ENCODE peak calls at places on chromosomes 11 and 22, in five cellular contexts. One of them, this sample, is unnamed. For H3K27me3, the result is how much of the 10 kb centered on the place peaks cover.

GRCh38 chr11:119361056-119361787 is 14.7 kb upstream of the MFRP start:
- DNase-seq in heart right ventricle: peak
- DNase-seq in GM06990: peak
- DNase-seq in PC-3: peak
- DNase-seq in tibial artery: peak
- DNase-seq in this sample: peak

GRCh38 chr22:16955081-16955480 is 52.9 kb downstream of the GAB4 start:
- DNase-seq in heart right ventricle: no peak
- DNase-seq in GM06990: no peak
- DNase-seq in PC-3: no peak
- DNase-seq in tibial artery: no peak
- DNase-seq in this sample: no peak

GRCh38 chr11:123164732-123165450 is 30.2 kb downstream of the CLMP start:
- DNase-seq in heart right ventricle: no peak
- DNase-seq in GM06990: no peak
- DNase-seq in PC-3: no peak
- DNase-seq in tibial artery: no peak
- DNase-seq in this sample: no peak

GRCh38 chr11:114284021-114284420 is 12.2 kb upstream of the NNMT start:
- DNase-seq in heart right ventricle: no peak
- DNase-seq in GM06990: no peak
- DNase-seq in PC-3: no peak
- DNase-seq in tibial artery: no peak
- DNase-seq in this sample: no peak

GRCh38 chr11:88709567-88709966 is 356.2 kb downstream of the GRM5 start:
- DNase-seq in heart right ventricle: no peak
- DNase-seq in GM06990: no peak
- DNase-seq in PC-3: peak
- DNase-seq in tibial artery: no peak
- DNase-seq in this sample: no peak

GRCh38 chr11:17933710-17934109 is 79.1 kb downstream of the SERGEF start:
- DNase-seq in heart right ventricle: no peak
- DNase-seq in GM06990: no peak
- DNase-seq in PC-3: no peak
- DNase-seq in tibial artery: no peak
- DNase-seq in this sample: no peak

GRCh38 chr11:32005786-32006406 is 85.0 kb upstream of the RCN1 start:
- DNase-seq in heart right ventricle: no peak
- DNase-seq in GM06990: no peak
- DNase-seq in PC-3: peak
- DNase-seq in tibial artery: no peak
- DNase-seq in this sample: peak

GRCh38 chr11:10289765-10290420 is 4.1 kb downstream of the SBF2 start:
- DNase-seq in heart right ventricle: no peak
- DNase-seq in GM06990: no peak
- DNase-seq in PC-3: no peak
- DNase-seq in tibial artery: no peak
- DNase-seq in this sample: no peak

GRCh38 chr11:13861411-13861810 is 101.1 kb upstream of the SPON1 start:
- DNase-seq in heart right ventricle: no peak
- DNase-seq in GM06990: no peak
- DNase-seq in PC-3: no peak
- DNase-seq in tibial artery: no peak
- DNase-seq in this sample: no peak

GRCh38 chr11:118911113-118911879 is 14.4 kb downstream of the BCL9L start:
- DNase-seq in heart right ventricle: no peak
- DNase-seq in GM06990: no peak
- DNase-seq in PC-3: peak
- DNase-seq in tibial artery: no peak
- DNase-seq in this sample: no peak

GRCh38 chr22:19579880-19580279 is 55.7 kb upstream of the CLDN5 start:
- DNase-seq in heart right ventricle: peak
- DNase-seq in GM06990: no peak
- DNase-seq in PC-3: peak
- DNase-seq in tibial artery: no peak
- DNase-seq in this sample: no peak

GRCh38 chr22:29309332-29310064 is 3.0 kb downstream of the GAS2L1 start:
- DNase-seq in heart right ventricle: peak
- DNase-seq in GM06990: no peak
- DNase-seq in PC-3: peak
- DNase-seq in tibial artery: peak
- DNase-seq in this sample: no peak

GRCh38 chr11:5234390-5234834 is at the start of gene HBD:
- DNase-seq in heart right ventricle: no peak
- DNase-seq in GM06990: no peak
- DNase-seq in PC-3: no peak
- DNase-seq in tibial artery: no peak
- DNase-seq in this sample: no peak

GRCh38 chr11:75474240-75474639 is 41.2 kb upstream of the KLHL35 start:
- DNase-seq in heart right ventricle: no peak
- DNase-seq in GM06990: peak
- DNase-seq in PC-3: no peak
- DNase-seq in tibial artery: no peak
- DNase-seq in this sample: no peak

GRCh38 chr11:13473013-13473722 is 10.1 kb upstream of the BTBD10 start:
- DNase-seq in heart right ventricle: no peak
- DNase-seq in GM06990: no peak
- DNase-seq in PC-3: no peak
- DNase-seq in tibial artery: no peak
- DNase-seq in this sample: no peak

GRCh38 chr11:12692238-12693074 is 18.2 kb downstream of the TEAD1 start:
- DNase-seq in heart right ventricle: peak
- DNase-seq in GM06990: no peak
- DNase-seq in PC-3: peak
- DNase-seq in tibial artery: peak
- DNase-seq in this sample: peak

GRCh38 chr22:25403284-25403606 is 161.2 kb upstream of the GRK3 start:
- DNase-seq in heart right ventricle: no peak
- DNase-seq in GM06990: no peak
- DNase-seq in PC-3: no peak
- DNase-seq in tibial artery: no peak
- DNase-seq in this sample: no peak

GRCh38 chr22:50184004-50184461 is 1.7 kb upstream of the TRABD start:
- DNase-seq in heart right ventricle: peak
- DNase-seq in GM06990: peak
- DNase-seq in PC-3: peak
- DNase-seq in tibial artery: peak
- DNase-seq in this sample: no peak

GRCh38 chr11:75423721-75424120 is 9.3 kb downstream of the KLHL35 start:
- DNase-seq in heart right ventricle: no peak
- DNase-seq in GM06990: no peak
- DNase-seq in PC-3: no peak
- DNase-seq in tibial artery: no peak
- DNase-seq in this sample: no peak

GRCh38 chr11:9566561-9567063 is 6.9 kb upstream of the WEE1 start:
- DNase-seq in heart right ventricle: no peak
- DNase-seq in GM06990: no peak
- DNase-seq in PC-3: no peak
- DNase-seq in tibial artery: no peak
- DNase-seq in this sample: no peak

GRCh38 chr22:49183826-49184216 is 643.9 kb downstream of the BRD1 start:
- DNase-seq in heart right ventricle: no peak
- DNase-seq in GM06990: no peak
- DNase-seq in PC-3: no peak
- DNase-seq in tibial artery: no peak
- DNase-seq in this sample: no peak

GRCh38 chr11:95414217-95414616 is 183.2 kb upstream of the SESN3 start:
- DNase-seq in heart right ventricle: no peak
- DNase-seq in GM06990: no peak
- DNase-seq in PC-3: no peak
- DNase-seq in tibial artery: no peak
- DNase-seq in this sample: no peak

GRCh38 chr11:20672575-20672974 is 3.2 kb downstream of the NELL1 start:
- DNase-seq in heart right ventricle: no peak
- DNase-seq in GM06990: no peak
- DNase-seq in PC-3: peak
- DNase-seq in tibial artery: no peak
- DNase-seq in this sample: no peak

GRCh38 chr11:117876341-117877119 is at the start of gene FXYD6:
- DNase-seq in heart right ventricle: peak
- DNase-seq in GM06990: no peak
- DNase-seq in PC-3: no peak
- DNase-seq in tibial artery: no peak
- DNase-seq in this sample: no peak

GRCh38 chr11:124837491-124837856 is 27.8 kb upstream of the ROBO3 start:
- DNase-seq in heart right ventricle: no peak
- DNase-seq in GM06990: no peak
- DNase-seq in PC-3: peak
- DNase-seq in tibial artery: no peak
- DNase-seq in this sample: peak

GRCh38 chr22:41242396-41243117 is 1.8 kb upstream of the CHADL start:
- DNase-seq in heart right ventricle: no peak
- DNase-seq in GM06990: no peak
- DNase-seq in PC-3: no peak
- DNase-seq in tibial artery: no peak
- DNase-seq in this sample: no peak

GRCh38 chr11:131465746-131466145 is 95.3 kb downstream of the NTM start:
- DNase-seq in heart right ventricle: no peak
- DNase-seq in GM06990: no peak
- DNase-seq in PC-3: no peak
- DNase-seq in tibial artery: no peak
- DNase-seq in this sample: no peak

GRCh38 chr22:22759889-22760546 is 115.6 kb downstream of the GGTLC2 start:
- DNase-seq in heart right ventricle: no peak
- DNase-seq in GM06990: no peak
- DNase-seq in PC-3: no peak
- DNase-seq in tibial artery: no peak
- DNase-seq in this sample: no peak

GRCh38 chr11:70271635-70271953 is 1.1 kb downstream of the PPFIA1 start:
- DNase-seq in heart right ventricle: no peak
- DNase-seq in GM06990: no peak
- DNase-seq in PC-3: no peak
- DNase-seq in tibial artery: no peak
- DNase-seq in this sample: no peak

GRCh38 chr11:121839821-121840220 is 276.2 kb downstream of the BLID start:
- DNase-seq in heart right ventricle: no peak
- DNase-seq in GM06990: no peak
- DNase-seq in PC-3: no peak
- DNase-seq in tibial artery: no peak
- DNase-seq in this sample: no peak

GRCh38 chr11:44133335-44133946 is 38.0 kb downstream of the EXT2 start:
- DNase-seq in heart right ventricle: no peak
- DNase-seq in GM06990: no peak
- DNase-seq in PC-3: peak
- DNase-seq in tibial artery: no peak
- DNase-seq in this sample: no peak

GRCh38 chr11:43278302-43278956 is 33.4 kb upstream of the API5 start:
- DNase-seq in heart right ventricle: no peak
- DNase-seq in GM06990: no peak
- DNase-seq in PC-3: peak
- DNase-seq in tibial artery: no peak
- DNase-seq in this sample: no peak

GRCh38 chr11:73393479-73394415 is 17.5 kb downstream of the RELT start:
- DNase-seq in heart right ventricle: peak
- DNase-seq in GM06990: no peak
- DNase-seq in PC-3: peak
- DNase-seq in tibial artery: peak
- DNase-seq in this sample: peak

GRCh38 chr22:31291716-31292644 is at the start of gene PIK3IP1:
- DNase-seq in heart right ventricle: peak
- DNase-seq in GM06990: peak
- DNase-seq in PC-3: peak
- DNase-seq in tibial artery: peak
- DNase-seq in this sample: peak

GRCh38 chr22:31288496-31289235 is 3.6 kb downstream of the PIK3IP1 start:
- DNase-seq in heart right ventricle: no peak
- DNase-seq in GM06990: no peak
- DNase-seq in PC-3: no peak
- DNase-seq in tibial artery: no peak
- DNase-seq in this sample: no peak

GRCh38 chr22:31289335-31289734 is 3.0 kb downstream of the PIK3IP1 start:
- DNase-seq in heart right ventricle: no peak
- DNase-seq in GM06990: no peak
- DNase-seq in PC-3: no peak
- DNase-seq in tibial artery: no peak
- DNase-seq in this sample: no peak

GRCh38 chr22:31291403-31291715 is 929 bp downstream of the PIK3IP1 start:
- DNase-seq in heart right ventricle: no peak
- DNase-seq in GM06990: no peak
- DNase-seq in PC-3: no peak
- DNase-seq in tibial artery: no peak
- DNase-seq in this sample: no peak

GRCh38 chr22:31290494-31291402 is 1.5 kb downstream of the PIK3IP1 start:
- DNase-seq in heart right ventricle: peak
- DNase-seq in GM06990: peak
- DNase-seq in PC-3: peak
- DNase-seq in tibial artery: peak
- DNase-seq in this sample: peak
- H3K4me3 ChIP-seq in heart right ventricle: peak
- H3K4me3 ChIP-seq in GM06990: peak
- H3K4me3 ChIP-seq in PC-3: peak
- H3K4me3 ChIP-seq in tibial artery: peak
- H3K4me3 ChIP-seq in this sample: peak

GRCh38 chr11:64742940-64743590 is 877 bp downstream of the RASGRP2 start:
- DNase-seq in heart right ventricle: peak
- DNase-seq in GM06990: peak
- DNase-seq in PC-3: peak
- DNase-seq in tibial artery: peak
- DNase-seq in this sample: no peak
- H3K27me3 ChIP-seq in heart right ventricle: under half
- H3K27me3 ChIP-seq in GM06990: under half
- H3K27me3 ChIP-seq in PC-3: under half
- H3K27me3 ChIP-seq in tibial artery: under half
- H3K27me3 ChIP-seq in this sample: half or more

DNA sequence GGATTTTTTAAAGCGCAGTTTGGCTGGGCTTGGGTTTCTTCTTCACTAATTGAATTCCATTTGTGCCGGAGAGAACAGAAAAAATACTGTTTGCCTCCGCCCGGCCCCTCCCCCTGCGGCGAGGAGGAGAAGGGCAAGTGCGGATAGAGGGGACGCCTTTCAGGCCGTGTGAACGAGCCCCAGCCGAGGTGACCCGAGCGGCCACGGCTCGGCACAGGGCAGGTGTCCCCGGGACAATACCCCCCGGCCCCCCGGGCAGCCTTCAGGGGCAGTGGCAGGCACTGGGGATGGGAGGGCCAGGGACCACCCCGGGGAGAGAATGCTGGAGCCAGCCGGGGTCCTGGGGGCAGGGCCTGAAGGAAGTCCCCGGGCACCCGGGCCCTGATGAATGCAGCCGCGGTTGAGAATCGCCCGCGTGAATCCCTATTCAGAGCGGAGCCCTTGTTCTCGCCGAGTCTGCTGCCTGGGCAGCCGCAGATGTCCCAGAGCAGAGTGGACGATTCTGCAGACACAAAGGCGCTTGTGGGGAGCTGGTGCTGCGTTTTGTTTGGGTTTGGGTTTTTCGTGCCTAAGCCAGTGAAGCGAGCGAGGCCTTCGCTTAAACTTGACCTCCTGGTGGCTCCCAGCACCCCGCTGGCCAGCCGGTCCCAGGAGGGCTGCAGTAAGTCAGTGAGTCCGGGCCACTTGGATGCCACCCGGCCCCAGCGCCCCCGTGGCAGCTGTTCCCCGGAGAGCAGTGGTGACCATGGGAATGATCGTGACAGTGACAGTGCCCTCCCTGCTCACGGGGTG is 96.0 kb downstream of the WNT7B start:
- DNase-seq in heart right ventricle: no peak
- DNase-seq in GM06990: no peak
- DNase-seq in PC-3: no peak
- DNase-seq in tibial artery: no peak
- DNase-seq in this sample: no peak
- TF ChIP-seq CTCF in heart right ventricle: no peak
- TF ChIP-seq CTCF in GM06990: no peak
- TF ChIP-seq CTCF in PC-3: no peak
- TF ChIP-seq CTCF in tibial artery: no peak
- TF ChIP-seq CTCF in this sample: no peak

GRCh38 chr11:68270334-68271022 is 1.3 kb downstream of the C11orf24 start:
- DNase-seq in heart right ventricle: no peak
- DNase-seq in GM06990: no peak
- DNase-seq in PC-3: peak
- DNase-seq in tibial artery: no peak
- DNase-seq in this sample: no peak
- H3K4me3 ChIP-seq in heart right ventricle: peak
- H3K4me3 ChIP-seq in GM06990: peak
- H3K4me3 ChIP-seq in PC-3: peak
- H3K4me3 ChIP-seq in tibial artery: peak
- H3K4me3 ChIP-seq in this sample: peak

This sample was measured in kidney epithelial cell.